ENCODE peak calls at places on chromosomes 11 and 22, in five cellular contexts. One of them, this sample, is unnamed.

GRCh38 chr22:22125028-22125578 is 119.5 kb upstream of the VPREB1 start:
- DNase-seq in hepatocyte: no peak
- DNase-seq in A673: no peak
- DNase-seq in lower leg skin: no peak
- DNase-seq in tibial nerve: no peak
- DNase-seq in this sample: no peak

GRCh38 chr11:92569717-92570116 is 345.1 kb downstream of the FAT3 start:
- DNase-seq in hepatocyte: no peak
- DNase-seq in A673: no peak
- DNase-seq in lower leg skin: no peak
- DNase-seq in tibial nerve: no peak
- DNase-seq in this sample: no peak

GRCh38 chr22:30422481-30423295 is 2.9 kb upstream of the MTFP1 start:
- DNase-seq in hepatocyte: peak
- DNase-seq in A673: peak
- DNase-seq in lower leg skin: peak
- DNase-seq in tibial nerve: peak
- DNase-seq in this sample: peak

GRCh38 chr22:49845241-49845640 is 8.4 kb upstream of the ZBED4 start:
- DNase-seq in hepatocyte: no peak
- DNase-seq in A673: no peak
- DNase-seq in lower leg skin: no peak
- DNase-seq in tibial nerve: no peak
- DNase-seq in this sample: no peak

GRCh38 chr11:46249103-46249942 is 28.1 kb upstream of the CREB3L1 start:
- DNase-seq in hepatocyte: no peak
- DNase-seq in A673: peak
- DNase-seq in lower leg skin: no peak
- DNase-seq in tibial nerve: no peak
- DNase-seq in this sample: peak

GRCh38 chr11:10875430-10876021 is 17.7 kb upstream of the ZBED5 start:
- DNase-seq in hepatocyte: no peak
- DNase-seq in A673: no peak
- DNase-seq in lower leg skin: no peak
- DNase-seq in tibial nerve: no peak
- DNase-seq in this sample: no peak

GRCh38 chr11:32213223-32213622 is 122.3 kb downstream of the RCN1 start:
- DNase-seq in hepatocyte: peak
- DNase-seq in A673: peak
- DNase-seq in lower leg skin: no peak
- DNase-seq in tibial nerve: no peak
- DNase-seq in this sample: peak

GRCh38 chr11:810040-810567 is 337 bp downstream of the RPLP2 start:
- DNase-seq in hepatocyte: no peak
- DNase-seq in A673: no peak
- DNase-seq in lower leg skin: no peak
- DNase-seq in tibial nerve: no peak
- DNase-seq in this sample: no peak

GRCh38 chr11:57547854-57548377 is 10.5 kb downstream of the SMTNL1 start:
- DNase-seq in hepatocyte: no peak
- DNase-seq in A673: no peak
- DNase-seq in lower leg skin: no peak
- DNase-seq in tibial nerve: no peak
- DNase-seq in this sample: no peak

GRCh38 chr11:133928628-133929059 is 28.1 kb downstream of the IGSF9B start:
- DNase-seq in hepatocyte: no peak
- DNase-seq in A673: no peak
- DNase-seq in lower leg skin: peak
- DNase-seq in tibial nerve: no peak
- DNase-seq in this sample: peak

GRCh38 chr22:36026741-36027140 is 1.9 kb downstream of the RBFOX2 start:
- DNase-seq in hepatocyte: peak
- DNase-seq in A673: peak
- DNase-seq in lower leg skin: no peak
- DNase-seq in tibial nerve: no peak
- DNase-seq in this sample: peak

GRCh38 chr22:30933457-30933856 is 35.1 kb downstream of the MORC2 start:
- DNase-seq in hepatocyte: no peak
- DNase-seq in A673: no peak
- DNase-seq in lower leg skin: no peak
- DNase-seq in tibial nerve: no peak
- DNase-seq in this sample: no peak

GRCh38 chr11:117717485-117718314 is 79.3 kb downstream of the DSCAML1 start:
- DNase-seq in hepatocyte: peak
- DNase-seq in A673: no peak
- DNase-seq in lower leg skin: no peak
- DNase-seq in tibial nerve: no peak
- DNase-seq in this sample: peak

GRCh38 chr11:131745405-131745804 is 375.0 kb downstream of the NTM start:
- DNase-seq in hepatocyte: no peak
- DNase-seq in A673: no peak
- DNase-seq in lower leg skin: no peak
- DNase-seq in tibial nerve: no peak
- DNase-seq in this sample: peak

GRCh38 chr11:69242583-69242940 is 51.4 kb upstream of the MYEOV start:
- DNase-seq in hepatocyte: no peak
- DNase-seq in A673: no peak
- DNase-seq in lower leg skin: no peak
- DNase-seq in tibial nerve: no peak
- DNase-seq in this sample: no peak

GRCh38 chr22:37126882-37127281 is 17.4 kb upstream of the TMPRSS6 start:
- DNase-seq in hepatocyte: no peak
- DNase-seq in A673: no peak
- DNase-seq in lower leg skin: no peak
- DNase-seq in tibial nerve: no peak
- DNase-seq in this sample: no peak

GRCh38 chr11:11020747-11021149 is 162.9 kb upstream of the ZBED5 start:
- DNase-seq in hepatocyte: no peak
- DNase-seq in A673: no peak
- DNase-seq in lower leg skin: no peak
- DNase-seq in tibial nerve: no peak
- DNase-seq in this sample: no peak

GRCh38 chr22:43880743-43881055 is 11.1 kb downstream of the PNPLA5 start:
- DNase-seq in hepatocyte: no peak
- DNase-seq in A673: no peak
- DNase-seq in lower leg skin: no peak
- DNase-seq in tibial nerve: no peak
- DNase-seq in this sample: no peak

GRCh38 chr11:45924036-45924915 is 1.8 kb downstream of the LARGE2 start:
- DNase-seq in hepatocyte: no peak
- DNase-seq in A673: no peak
- DNase-seq in lower leg skin: no peak
- DNase-seq in tibial nerve: peak
- DNase-seq in this sample: no peak

GRCh38 chr11:107044503-107044902 is 26.2 kb upstream of the GUCY1A2 start:
- DNase-seq in hepatocyte: no peak
- DNase-seq in A673: no peak
- DNase-seq in lower leg skin: no peak
- DNase-seq in tibial nerve: no peak
- DNase-seq in this sample: peak

GRCh38 chr22:40406063-40406890 is 35.9 kb downstream of the SGSM3 start:
- DNase-seq in hepatocyte: no peak
- DNase-seq in A673: no peak
- DNase-seq in lower leg skin: no peak
- DNase-seq in tibial nerve: no peak
- DNase-seq in this sample: no peak

GRCh38 chr11:85379066-85379465 is 248.1 kb downstream of the DLG2 start:
- DNase-seq in hepatocyte: no peak
- DNase-seq in A673: no peak
- DNase-seq in lower leg skin: no peak
- DNase-seq in tibial nerve: no peak
- DNase-seq in this sample: no peak

GRCh38 chr11:114163231-114163631 is 103.7 kb downstream of the ZBTB16 start:
- DNase-seq in hepatocyte: peak
- DNase-seq in A673: no peak
- DNase-seq in lower leg skin: peak
- DNase-seq in tibial nerve: no peak
- DNase-seq in this sample: no peak

GRCh38 chr11:69696749-69697488 is 6.9 kb downstream of the FGF19 start:
- DNase-seq in hepatocyte: no peak
- DNase-seq in A673: no peak
- DNase-seq in lower leg skin: no peak
- DNase-seq in tibial nerve: no peak
- DNase-seq in this sample: no peak

GRCh38 chr22:39534591-39535301 is 2.2 kb upstream of the RPS19BP1 start:
- DNase-seq in hepatocyte: peak
- DNase-seq in A673: peak
- DNase-seq in lower leg skin: peak
- DNase-seq in tibial nerve: peak
- DNase-seq in this sample: peak

GRCh38 chr11:34652191-34652958 is 31.5 kb downstream of the EHF start:
- DNase-seq in hepatocyte: no peak
- DNase-seq in A673: no peak
- DNase-seq in lower leg skin: no peak
- DNase-seq in tibial nerve: no peak
- DNase-seq in this sample: no peak

GRCh38 chr11:122168218-122168617 is 52.2 kb upstream of the BLID start:
- DNase-seq in hepatocyte: no peak
- DNase-seq in A673: no peak
- DNase-seq in lower leg skin: no peak
- DNase-seq in tibial nerve: no peak
- DNase-seq in this sample: no peak

GRCh38 chr22:40258463-40259046 is 80.8 kb downstream of the TNRC6B start:
- DNase-seq in hepatocyte: peak
- DNase-seq in A673: no peak
- DNase-seq in lower leg skin: no peak
- DNase-seq in tibial nerve: no peak
- DNase-seq in this sample: peak

GRCh38 chr11:68266121-68266891 is 5.5 kb downstream of the C11orf24 start:
- DNase-seq in hepatocyte: no peak
- DNase-seq in A673: no peak
- DNase-seq in lower leg skin: no peak
- DNase-seq in tibial nerve: no peak
- DNase-seq in this sample: no peak

GRCh38 chr11:123045101-123045500 is 16.8 kb downstream of the HSPA8 start:
- DNase-seq in hepatocyte: no peak
- DNase-seq in A673: no peak
- DNase-seq in lower leg skin: no peak
- DNase-seq in tibial nerve: no peak
- DNase-seq in this sample: no peak

GRCh38 chr22:35510481-35510934 is 30.1 kb upstream of the RASD2 start:
- DNase-seq in hepatocyte: no peak
- DNase-seq in A673: no peak
- DNase-seq in lower leg skin: no peak
- DNase-seq in tibial nerve: no peak
- DNase-seq in this sample: peak

GRCh38 chr11:130720232-130720787 is 196.0 kb downstream of the SNX19 start:
- DNase-seq in hepatocyte: no peak
- DNase-seq in A673: no peak
- DNase-seq in lower leg skin: no peak
- DNase-seq in tibial nerve: no peak
- DNase-seq in this sample: no peak

GRCh38 chr11:18307461-18308139 is 14.3 kb downstream of the HPS5 start:
- DNase-seq in hepatocyte: no peak
- DNase-seq in A673: no peak
- DNase-seq in lower leg skin: no peak
- DNase-seq in tibial nerve: no peak
- DNase-seq in this sample: no peak

DNA sequence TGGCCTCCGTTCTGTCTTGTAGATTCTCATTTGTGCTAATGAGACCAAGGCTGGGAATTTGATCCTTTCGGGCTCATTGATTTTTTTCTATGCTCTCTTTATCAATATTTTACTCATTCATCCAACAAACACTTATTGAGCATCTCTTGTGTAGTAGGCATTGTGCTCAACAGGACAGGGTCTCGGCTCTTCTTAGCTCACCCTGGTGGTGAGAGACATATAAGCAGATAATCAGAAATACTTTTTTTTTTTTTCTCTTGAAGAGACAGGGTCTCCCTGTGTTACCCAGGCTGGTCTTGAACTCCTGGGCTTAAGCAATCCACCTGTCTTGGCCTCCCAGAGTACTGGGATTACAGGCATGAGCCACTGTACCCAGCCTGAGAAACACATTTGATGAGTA is 48.0 kb upstream of the SLC5A1 start:
- DNase-seq in hepatocyte: no peak
- DNase-seq in A673: peak
- DNase-seq in lower leg skin: no peak
- DNase-seq in tibial nerve: no peak
- DNase-seq in this sample: peak
- TF ChIP-seq CTCF in hepatocyte: no peak
- TF ChIP-seq CTCF in A673: peak
- TF ChIP-seq CTCF in lower leg skin: no peak
- TF ChIP-seq CTCF in tibial nerve: no peak
- TF ChIP-seq CTCF in this sample: peak

DNA sequence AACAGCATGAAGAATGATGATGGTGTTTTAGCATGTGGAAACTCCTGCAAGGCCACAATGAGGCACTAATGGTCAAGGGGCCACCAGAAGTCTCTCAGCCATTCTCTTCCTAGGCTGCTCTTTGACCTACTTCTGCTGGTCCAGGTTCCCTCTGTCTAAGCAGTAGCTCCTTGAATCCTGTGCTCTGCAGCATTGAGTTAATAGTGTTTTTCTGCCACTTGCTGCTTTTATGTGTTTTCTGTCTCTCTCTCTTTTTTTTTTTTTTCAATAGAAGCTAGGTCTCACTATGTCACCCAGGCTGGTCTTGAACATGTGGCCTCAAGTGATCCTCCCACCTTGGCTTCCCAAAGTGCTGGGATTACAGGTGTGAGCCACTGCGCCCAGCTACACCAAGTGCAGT is 20.1 kb upstream of the AIFM3 start:
- DNase-seq in hepatocyte: no peak
- DNase-seq in A673: no peak
- DNase-seq in lower leg skin: no peak
- DNase-seq in tibial nerve: no peak
- DNase-seq in this sample: no peak
- H3K4me3 ChIP-seq in hepatocyte: no peak
- H3K4me3 ChIP-seq in A673: no peak
- H3K4me3 ChIP-seq in lower leg skin: no peak
- H3K4me3 ChIP-seq in tibial nerve: no peak
- H3K4me3 ChIP-seq in this sample: no peak

GRCh38 chr11:24779791-24780190 is 282.9 kb downstream of the LUZP2 start:
- DNase-seq in hepatocyte: no peak
- DNase-seq in A673: peak
- DNase-seq in lower leg skin: no peak
- DNase-seq in tibial nerve: no peak
- DNase-seq in this sample: peak
- TF ChIP-seq CTCF in hepatocyte: peak
- TF ChIP-seq CTCF in A673: peak
- TF ChIP-seq CTCF in lower leg skin: no peak
- TF ChIP-seq CTCF in tibial nerve: no peak
- TF ChIP-seq CTCF in this sample: peak

DNA sequence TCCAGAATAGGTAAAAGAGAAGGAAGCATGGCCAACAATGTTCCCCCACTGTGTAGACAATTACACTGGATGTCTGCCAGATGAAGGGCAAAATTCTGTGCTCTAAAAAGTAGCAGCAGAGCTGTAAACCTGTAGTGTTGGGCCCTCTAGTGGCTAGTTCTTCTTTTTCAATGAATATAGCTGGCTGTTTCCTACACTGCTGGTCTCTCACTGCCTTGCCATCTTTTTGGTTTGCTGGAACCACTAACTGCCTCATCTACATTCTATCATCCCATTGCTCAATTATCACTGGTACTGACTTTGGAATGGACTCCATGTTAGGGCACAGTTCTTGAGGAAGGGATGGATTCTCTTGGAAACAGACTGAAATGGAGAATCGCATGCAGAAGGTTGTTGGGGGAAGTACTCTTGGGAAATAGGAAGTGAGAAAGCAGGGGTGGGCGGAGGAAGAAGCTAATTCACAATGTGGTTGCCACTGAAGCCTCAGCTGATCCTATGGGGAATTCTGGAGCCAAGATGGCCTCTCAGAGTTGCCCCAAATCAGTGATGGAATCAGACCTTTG is 17.9 kb downstream of the KCNE3 start:
- DNase-seq in hepatocyte: peak
- DNase-seq in A673: peak
- DNase-seq in lower leg skin: peak
- DNase-seq in tibial nerve: no peak
- DNase-seq in this sample: peak
- H3K4me3 ChIP-seq in hepatocyte: no peak
- H3K4me3 ChIP-seq in A673: no peak
- H3K4me3 ChIP-seq in lower leg skin: no peak
- H3K4me3 ChIP-seq in tibial nerve: no peak
- H3K4me3 ChIP-seq in this sample: no peak

This sample was measured in choroid plexus epithelial cell.